ENCODE peak calls at places on chromosomes 5 and 9, in nine cellular contexts. P, I, O, J, C, B, X, W and D are unnamed samples.
A peak's percentile ranks its signal among the peaks of the same experiment; 100 is the strongest.

GRCh38 chr9:37969130-37969529 is 65.2 kb upstream of the SLC25A51 start:
- DNase-seq in W (no peak), J (peak; percentile 36), I (no peak), X (no peak), B (no peak), O (no peak), C (peak; percentile 62), P (peak; percentile 91), D (no peak)

GRCh38 chr9:124306098-124306735 is 48.5 kb downstream of the NEK6 start:
- DNase-seq in C (peak; percentile 96), W (no peak), O (no peak), I (no peak), B (no peak), X (no peak), J (peak; percentile 82), P (no peak), D (peak; percentile 97)

GRCh38 chr9:1094749-1095148 is 44.6 kb downstream of the DMRT2 start:
- DNase-seq in O (no peak), C (no peak), J (no peak), X (no peak), I (no peak), P (no peak), W (no peak), B (no peak), D (no peak)

GRCh38 chr5:138366556-138367382 is 14.3 kb downstream of the KDM3B start:
- DNase-seq in X (no peak), J (no peak), B (no peak), C (no peak), W (no peak), I (no peak), P (no peak), O (no peak), D (no peak)

GRCh38 chr5:146474040-146474439 is 26.9 kb downstream of the TCERG1 start:
- DNase-seq in W (no peak), X (no peak), P (no peak), C (no peak), O (no peak), J (no peak), B (no peak), I (no peak), D (no peak)

GRCh38 chr5:15021286-15022046 is 149.9 kb upstream of the ANKH start:
- DNase-seq in O (no peak), I (no peak), B (no peak), W (no peak), J (no peak), C (peak; percentile 80), X (no peak), P (no peak), D (peak; percentile 36)

GRCh38 chr9:134178394-134178780 is 14.0 kb upstream of the RNU6ATAC start:
- DNase-seq in O (no peak), I (no peak), B (no peak), X (peak; percentile 61), P (no peak), C (no peak), W (no peak), J (no peak), D (no peak)

GRCh38 chr9:101727621-101728524 is 10.6 kb downstream of the GRIN3A start:
- DNase-seq in X (no peak), I (no peak), P (peak; percentile 21), O (no peak), J (peak; percentile 13), B (no peak), W (no peak), C (peak; percentile 11), D (no peak)

GRCh38 chr5:172365948-172366608 is 82.5 kb upstream of the UBTD2 start:
- DNase-seq in P (no peak), I (no peak), W (no peak), J (no peak), X (no peak), O (no peak), B (no peak), C (no peak), D (no peak)

GRCh38 chr9:130432362-130432761 is 12.4 kb upstream of the ASS1 start:
- DNase-seq in C (no peak), P (no peak), I (no peak), J (peak; percentile 59), X (no peak), B (no peak), W (no peak), O (no peak), D (no peak)

GRCh38 chr5:80369521-80369920 is 38.3 kb upstream of the ZFYVE16 start:
- DNase-seq in C (no peak), B (no peak), W (no peak), X (no peak), I (no peak), P (no peak), J (no peak), O (no peak), D (no peak)

GRCh38 chr9:4260661-4261060 is 39.2 kb downstream of the GLIS3 start:
- DNase-seq in J (no peak), C (no peak), I (no peak), B (no peak), X (no peak), P (no peak), W (no peak), O (no peak), D (no peak)

GRCh38 chr9:36327903-36328302 is 69.7 kb upstream of the GNE start:
- DNase-seq in O (no peak), C (peak; percentile 47), P (no peak), I (no peak), B (no peak), X (no peak), J (no peak), W (no peak), D (peak; percentile 33)

GRCh38 chr5:154214236-154215106 is 23.9 kb downstream of the GALNT10 start:
- DNase-seq in O (no peak), I (no peak), P (no peak), X (no peak), B (no peak), C (peak; percentile 80), W (no peak), J (peak; percentile 43), D (no peak)

GRCh38 chr5:16964821-16965220 is 28.7 kb upstream of the MYO10 start:
- DNase-seq in X (no peak), J (no peak), O (no peak), P (no peak), C (no peak), B (no peak), W (no peak), I (no peak), D (no peak)

GRCh38 chr5:10541247-10541646 is 22.6 kb upstream of the ANKRD33B start:
- DNase-seq in X (peak; percentile 20), O (no peak), W (no peak), J (no peak), B (no peak), I (no peak), C (no peak), P (no peak), D (no peak)

GRCh38 chr9:130172161-130172857 is at the start of gene NCS1:
- DNase-seq in O (peak; percentile 84), C (peak; percentile 61), B (no peak), X (peak; percentile 93), P (peak; percentile 74), J (peak; percentile 90), W (peak; percentile 77), I (peak; percentile 81), D (peak; percentile 44)

GRCh38 chr5:179803651-179804598 is 2.7 kb downstream of the MGAT4B start:
- DNase-seq in C (peak; percentile 41), W (no peak), O (no peak), X (peak; percentile 66), J (no peak), B (no peak), I (no peak), P (no peak), D (peak; percentile 88)
- TF ChIP-seq POLR2A in C (no peak), W (no peak), O (no peak), X (no peak), J (no peak), B (no peak), I (no peak), P (no peak), D (no peak)

DNA sequence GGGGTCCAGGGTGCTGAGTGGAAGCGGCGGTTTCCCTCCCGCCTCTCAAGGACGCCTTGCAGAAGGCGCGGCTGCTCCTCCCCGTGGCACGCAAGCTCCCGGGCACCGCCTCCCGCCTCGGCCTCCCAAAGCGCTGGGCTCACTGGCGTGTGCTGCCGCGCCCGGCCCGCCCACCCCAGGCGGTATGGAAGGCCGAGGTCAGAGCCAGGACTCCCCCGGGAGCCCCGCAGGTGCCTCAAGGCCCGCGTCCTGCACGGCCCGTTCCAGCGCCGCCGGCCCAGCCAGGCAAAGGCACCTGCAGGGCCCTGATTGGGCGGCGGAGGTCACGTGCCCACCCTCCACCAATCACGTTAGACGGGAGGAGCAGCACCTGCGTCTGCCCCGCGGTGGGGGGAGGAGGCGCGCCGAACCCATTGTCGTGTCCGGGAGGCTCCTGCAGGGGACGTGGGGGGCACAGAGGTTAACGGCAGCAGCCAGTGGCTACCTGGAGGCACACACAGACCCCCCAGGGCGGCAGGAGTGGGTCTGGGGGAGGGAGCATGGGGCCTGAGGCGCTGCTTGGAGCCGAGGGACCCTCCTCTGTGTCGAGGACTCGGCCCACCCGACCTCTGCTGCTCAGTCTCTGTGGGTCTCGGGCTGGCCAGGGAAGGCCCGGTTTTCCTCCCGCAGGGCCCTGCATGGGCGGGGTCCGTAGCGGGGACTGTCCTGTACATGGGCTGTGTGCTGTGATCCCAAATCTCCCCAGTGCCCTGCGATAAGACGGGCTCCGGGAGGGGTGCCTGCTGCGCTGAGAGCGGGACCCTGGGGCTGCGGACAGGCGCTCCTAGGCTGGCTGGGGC is 2.0 kb upstream of the LCN12 start:
- DNase-seq in B (peak; percentile 84), C (peak; percentile 73), J (peak; percentile 99), X (peak; percentile 97), W (peak; percentile 95), I (peak; percentile 89), O (peak; percentile 96), P (peak; percentile 98), D (peak; percentile 100)
- TF ChIP-seq POLR2A in B (peak; percentile 29), C (no peak), J (peak; percentile 76), X (peak; percentile 18), W (peak; percentile 86), I (peak; percentile 66), O (peak; percentile 22), P (peak; percentile 80), D (peak; percentile 56)

GRCh38 chr9:114174876-114175771 is 19.8 kb downstream of the COL27A1 start:
- DNase-seq in O (no peak), X (peak; percentile 80), C (peak; percentile 88), J (no peak), B (no peak), I (peak; percentile 76), W (no peak), P (peak; percentile 20), D (no peak)
- TF ChIP-seq POLR2A in O (no peak), X (no peak), C (peak; percentile 50), J (no peak), B (no peak), I (no peak), W (no peak), P (no peak), D (no peak)

DNA sequence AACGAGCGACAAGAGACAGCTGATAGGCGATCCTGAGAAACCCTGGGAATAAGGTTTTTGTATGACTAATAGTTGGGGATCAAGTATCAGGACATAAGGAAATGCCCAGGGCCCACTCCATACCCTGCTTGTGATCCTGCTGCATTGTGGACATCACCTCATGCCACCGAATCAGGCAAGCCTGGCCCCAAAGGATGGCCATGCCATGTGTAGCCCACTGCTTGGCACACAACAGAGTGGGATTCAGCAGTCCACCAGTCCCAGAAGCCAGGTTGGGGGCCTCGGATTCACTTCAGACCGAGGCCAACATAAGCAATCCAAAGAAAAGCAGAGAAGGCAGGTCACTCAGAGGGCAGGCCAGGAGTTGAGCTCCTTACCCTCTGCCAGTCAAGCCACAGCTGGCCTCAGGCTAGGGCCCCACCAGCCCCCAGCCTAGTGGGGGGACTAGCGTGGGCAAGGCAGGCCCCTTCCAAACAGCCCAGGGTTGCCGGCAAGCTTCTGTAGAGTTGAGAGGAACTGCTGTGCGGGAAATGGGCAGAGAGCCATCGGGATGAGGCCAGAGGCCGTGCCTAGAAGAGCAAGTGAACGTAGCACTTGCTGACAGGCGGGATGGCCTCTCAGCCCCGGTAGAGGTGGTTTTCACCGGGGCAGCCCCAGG is 5.0 kb downstream of the NOP16 start:
- DNase-seq in I (no peak), W (no peak), P (no peak), C (no peak), J (no peak), X (no peak), O (no peak), B (no peak), D (no peak)
- TF ChIP-seq POLR2A in I (no peak), W (no peak), P (no peak), C (no peak), J (no peak), X (no peak), O (no peak), B (no peak), D (no peak)